ENCODE peak calls at places on chromosomes 13 and 19, in six cellular contexts. M is HTR-8/SVneo; L is A172; N is lower leg skin; F is brain pericyte; Q is stimulated activated CD4-positive, alpha-beta T cell treated with anti-CD3 and anti-CD28 coated beads, Interleukin-1b, Interleukin-23, amount 100 ng/mL, for 24 hours. J is an unnamed sample.

GRCh38 chr13:25493930-25494707 is 122.3 kb downstream of the ATP8A2 start:
- DNase-seq in Q (no peak), N (no peak), F (no peak), L (no peak), M (no peak), J (no peak)

GRCh38 chr19:7223429-7223828 is 70.8 kb downstream of the INSR start:
- DNase-seq in Q (no peak), L (no peak), M (no peak), N (no peak), F (no peak), J (no peak)

GRCh38 chr19:55376381-55376933 is at the start of gene TMEM190:
- DNase-seq in Q (no peak), F (no peak), M (no peak), N (no peak), L (no peak), J (no peak)

GRCh38 chr13:110530839-110531499 is 30.6 kb downstream of the RAB20 start:
- DNase-seq in M (no peak), F (no peak), N (no peak), Q (no peak), L (no peak), J (no peak)

GRCh38 chr13:95139186-95139585 is 162.1 kb downstream of the ABCC4 start:
- DNase-seq in L (no peak), N (no peak), F (no peak), Q (no peak), M (no peak), J (no peak)

GRCh38 chr13:104571161-104571889 is 1505.1 kb upstream of the SLC10A2 start:
- DNase-seq in M (peak; percentile 45), L (peak; percentile 89), N (peak; percentile 86), Q (no peak), F (peak; percentile 39), J (peak; percentile 88)

GRCh38 chr13:51158923-51159322 is 47.8 kb upstream of the C13orf42 start:
- DNase-seq in Q (no peak), F (no peak), N (no peak), L (no peak), M (no peak), J (no peak)

GRCh38 chr19:10344780-10345179 is 5.4 kb upstream of the ICAM3 start:
- DNase-seq in Q (no peak), F (no peak), M (no peak), L (no peak), N (no peak), J (no peak)

GRCh38 chr19:21023901-21024300 is 3.4 kb downstream of the ZNF430 start:
- DNase-seq in L (no peak), M (no peak), Q (no peak), N (no peak), F (no peak), J (no peak)

GRCh38 chr13:41456768-41457588 is at the start of gene RGCC:
- DNase-seq in M (peak; percentile 26), N (peak; percentile 80), L (no peak), F (no peak), Q (peak; percentile 76), J (peak; percentile 71)

GRCh38 chr13:36887758-36888521 is 32.1 kb downstream of the SMAD9 start:
- DNase-seq in F (no peak), Q (no peak), M (no peak), L (no peak), N (no peak), J (no peak)

GRCh38 chr19:55620410-55620809 is 4.0 kb downstream of the ZNF784 start:
- DNase-seq in M (no peak), Q (no peak), N (no peak), F (no peak), L (no peak), J (no peak)

J was measured in breast epithelium.